ENCODE peak calls at places on chromosomes 1 and 21, in seven cellular contexts. J, H, N, Z, W, C and M are unnamed samples.

GRCh38 chr21:39073717-39074116 is 109.5 kb downstream of the PSMG1 start:
- DNase-seq in H (no peak), J (no peak), C (no peak), N (no peak), W (peak; percentile 23), Z (no peak), M (no peak)

GRCh38 chr1:216223521-216223920 is 199.7 kb downstream of the USH2A start:
- DNase-seq in N (no peak), J (peak; percentile 10), Z (no peak), C (peak; percentile 46), H (no peak), W (peak; percentile 1), M (no peak)

GRCh38 chr21:44444286-44444931 is 10.9 kb upstream of the LRRC3 start:
- DNase-seq in W (no peak), N (no peak), H (no peak), J (peak; percentile 19), C (peak; percentile 38), Z (no peak), M (no peak)

GRCh38 chr1:203207751-203208150 is 21.2 kb upstream of the CHI3L1 start:
- DNase-seq in W (no peak), J (no peak), N (no peak), Z (no peak), H (no peak), C (no peak), M (no peak)

GRCh38 chr1:978069-978834 is 3.6 kb downstream of the PERM1 start:
- DNase-seq in H (no peak), W (no peak), N (no peak), J (no peak), Z (no peak), C (peak; percentile 74), M (no peak)

GRCh38 chr1:232766904-232767303 is 38.3 kb upstream of the MAP10 start:
- DNase-seq in N (no peak), W (no peak), Z (no peak), J (no peak), H (no peak), C (no peak), M (no peak)

GRCh38 chr1:229058111-229058551 is 212.8 kb upstream of the RAB4A start:
- DNase-seq in C (no peak), Z (peak; percentile 26), W (no peak), N (no peak), J (peak; percentile 18), H (peak; percentile 45), M (peak; percentile 4)

GRCh38 chr1:193311226-193311948 is 125.0 kb upstream of the B3GALT2 start:
- DNase-seq in J (no peak), C (no peak), W (no peak), N (no peak), H (no peak), Z (no peak), M (no peak)

GRCh38 chr1:20069932-20070331 is at the start of gene PLA2G5:
- DNase-seq in C (peak; percentile 92), H (no peak), W (peak; percentile 65), J (no peak), Z (no peak), N (no peak), M (no peak)

GRCh38 chr21:37139902-37140301 is 66.8 kb downstream of the TTC3 start:
- DNase-seq in Z (no peak), J (no peak), C (no peak), H (no peak), W (peak; percentile 36), N (no peak), M (no peak)

GRCh38 chr1:1420654-1421134 is 382 bp downstream of the ANKRD65 start:
- DNase-seq in W (no peak), C (peak; percentile 16), H (no peak), Z (no peak), J (no peak), N (no peak), M (no peak)

GRCh38 chr1:96538001-96538649 is 183.5 kb upstream of the PTBP2 start:
- DNase-seq in C (no peak), H (no peak), J (peak; percentile 17), N (no peak), Z (no peak), W (peak; percentile 80), M (no peak)

GRCh38 chr1:8329439-8329838 is 11.5 kb downstream of the SLC45A1 start:
- DNase-seq in N (no peak), H (no peak), C (no peak), W (peak; percentile 47), J (peak; percentile 48), Z (no peak), M (no peak)

GRCh38 chr1:107943694-107944093 is 21.3 kb downstream of the VAV3 start:
- DNase-seq in N (no peak), Z (no peak), C (no peak), W (no peak), H (no peak), J (no peak), M (no peak)

GRCh38 chr1:97200627-97201026 is 479.0 kb downstream of the PTBP2 start:
- DNase-seq in H (no peak), J (no peak), C (no peak), N (no peak), Z (no peak), W (no peak), M (no peak)

GRCh38 chr21:38220270-38220737 is 36.5 kb upstream of the KCNJ15 start:
- DNase-seq in J (no peak), Z (no peak), N (no peak), W (no peak), H (no peak), C (no peak), M (no peak)

GRCh38 chr1:113859478-113860175 is 11.9 kb downstream of the PTPN22 start:
- DNase-seq in J (no peak), H (no peak), C (no peak), N (no peak), W (peak; percentile 24), Z (no peak), M (no peak)

GRCh38 chr1:113846391-113847035 is 25.0 kb downstream of the PTPN22 start:
- DNase-seq in J (no peak), N (no peak), C (no peak), W (peak; percentile 17), H (no peak), Z (no peak), M (no peak)

GRCh38 chr1:111747282-111747734 is 8.1 kb upstream of the INKA2 start:
- DNase-seq in Z (no peak), H (peak; percentile 64), N (peak; percentile 22), J (peak; percentile 57), C (no peak), W (peak; percentile 87), M (peak; percentile 42)

GRCh38 chr1:185074307-185074706 is 28.9 kb downstream of the RNF2 start:
- DNase-seq in N (no peak), W (peak; percentile 69), J (no peak), C (no peak), H (no peak), Z (no peak), M (no peak)

GRCh38 chr21:36460866-36461265 is 19.1 kb downstream of the CLDN14 start:
- DNase-seq in W (no peak), C (no peak), J (no peak), H (no peak), Z (no peak), N (no peak), M (no peak)

GRCh38 chr1:75641325-75641724 is 30.4 kb upstream of the SLC44A5 start:
- DNase-seq in J (no peak), N (no peak), W (no peak), Z (no peak), H (no peak), C (no peak), M (no peak)

GRCh38 chr1:55735110-55735509 is 519.9 kb upstream of the USP24 start:
- DNase-seq in J (peak; percentile 24), H (no peak), C (no peak), N (no peak), Z (no peak), W (peak; percentile 48), M (no peak)

GRCh38 chr1:199684686-199685273 is 342.7 kb upstream of the NR5A2 start:
- DNase-seq in H (no peak), N (no peak), J (peak; percentile 74), W (peak; percentile 84), Z (no peak), C (no peak), M (no peak)

GRCh38 chr1:103144681-103145080 is 36.4 kb upstream of the COL11A1 start:
- DNase-seq in C (no peak), H (no peak), N (no peak), J (no peak), W (no peak), Z (no peak), M (no peak)

GRCh38 chr1:47533176-47534039 is 95.6 kb downstream of the FOXD2 start:
- DNase-seq in Z (no peak), J (peak; percentile 93), H (no peak), W (peak; percentile 76), C (peak; percentile 62), N (no peak), M (no peak)

GRCh38 chr1:152107984-152108898 is 7.0 kb downstream of the TCHH start:
- DNase-seq in C (peak; percentile 62), J (peak; percentile 51), N (no peak), W (peak; percentile 77), H (no peak), Z (no peak), M (no peak)

GRCh38 chr1:172727956-172728603 is 69.2 kb downstream of the FASLG start:
- DNase-seq in W (peak; percentile 51), J (no peak), H (peak; percentile 57), N (no peak), Z (no peak), C (no peak), M (peak; percentile 23)

GRCh38 chr1:54965624-54966340 is 14.6 kb upstream of the TMEM61 start:
- DNase-seq in Z (no peak), N (no peak), C (peak; percentile 76), J (peak; percentile 33), H (no peak), W (peak; percentile 74), M (no peak)

GRCh38 chr1:101363891-101364318 is 127.1 kb downstream of the S1PR1 start:
- DNase-seq in J (no peak), H (no peak), W (no peak), C (no peak), Z (no peak), N (no peak), M (no peak)

GRCh38 chr21:42059141-42059540 is 12.0 kb upstream of the UMODL1 start:
- DNase-seq in Z (no peak), W (no peak), J (no peak), H (no peak), N (no peak), C (peak; percentile 23), M (no peak)

GRCh38 chr1:26354972-26355371 is 1.0 kb upstream of the CRYBG2 start:
- DNase-seq in N (no peak), C (no peak), H (no peak), J (no peak), Z (no peak), W (no peak), M (no peak)

GRCh38 chr1:78104322-78104721 is 58.6 kb downstream of the GIPC2 start:
- DNase-seq in W (peak; percentile 86), Z (no peak), J (no peak), H (no peak), N (no peak), C (no peak), M (no peak)

GRCh38 chr21:36890086-36890485 is 76.4 kb downstream of the HLCS start:
- DNase-seq in W (peak; percentile 31), C (no peak), Z (no peak), H (no peak), J (no peak), N (no peak), M (no peak)

GRCh38 chr1:230790026-230790425 is 42.8 kb downstream of the CAPN9 start:
- DNase-seq in Z (no peak), H (no peak), N (no peak), W (no peak), C (no peak), J (no peak), M (no peak)

GRCh38 chr21:37886120-37886519 is 30.1 kb downstream of the KCNJ6 start:
- DNase-seq in Z (no peak), W (no peak), J (no peak), H (no peak), N (no peak), C (no peak), M (no peak)

GRCh38 chr1:119873166-119874025 is 22.9 kb downstream of the ADAM30 start:
- DNase-seq in N (no peak), W (peak; percentile 86), J (peak; percentile 67), H (no peak), C (no peak), Z (no peak), M (no peak)

GRCh38 chr21:31558839-31559367 is 100.6 kb upstream of the SOD1 start:
- DNase-seq in C (peak; percentile 90), H (peak; percentile 90), J (peak; percentile 99), N (peak; percentile 74), Z (peak; percentile 83), W (peak; percentile 98), M (peak; percentile 80)